ENCODE peak calls at places on chromosomes 6 and 20, in nine cellular contexts. O, Y, N, H, K, I, C, L and S are unnamed samples.

GRCh38 chr6:107728564-107728897 is 95.6 kb downstream of the SCML4 start:
- DNase-seq in O (no peak), Y (no peak), N (no peak), H (no peak), K (no peak), I (no peak), C (no peak), L (no peak), S (no peak)

GRCh38 chr6:53615633-53616449 is 49.7 kb downstream of the KLHL31 start:
- DNase-seq in O (peak; percentile 99), Y (peak; percentile 99), N (no peak), H (no peak), K (peak; percentile 73), I (no peak), C (no peak), L (no peak), S (no peak)

GRCh38 chr6:41624621-41625365 is 13.5 kb upstream of the MDFI start:
- DNase-seq in O (no peak), Y (no peak), N (no peak), H (no peak), K (no peak), I (peak; percentile 4), C (no peak), L (no peak), S (no peak)

GRCh38 chr6:111536888-111537287 is 53.9 kb upstream of the REV3L start:
- DNase-seq in O (no peak), Y (no peak), N (no peak), H (no peak), K (no peak), I (no peak), C (no peak), L (peak; percentile 25), S (no peak)

GRCh38 chr6:143556529-143556928 is 45.0 kb upstream of the FUCA2 start:
- DNase-seq in O (no peak), Y (no peak), N (no peak), H (no peak), K (no peak), I (no peak), C (no peak), L (no peak), S (no peak)

GRCh38 chr20:362271-363254 is 15.7 kb downstream of the NRSN2 start:
- DNase-seq in O (peak; percentile 95), Y (peak; percentile 83), N (no peak), H (peak; percentile 94), K (peak; percentile 89), I (peak; percentile 86), C (no peak), L (peak; percentile 87), S (peak; percentile 34)

GRCh38 chr20:9550283-9550682 is 35.9 kb downstream of the LAMP5 start:
- DNase-seq in O (no peak), Y (no peak), N (no peak), H (no peak), K (no peak), I (no peak), C (no peak), L (no peak), S (no peak)

GRCh38 chr20:10812738-10813327 is 139.0 kb upstream of the JAG1 start:
- DNase-seq in O (no peak), Y (no peak), N (no peak), H (no peak), K (peak; percentile 28), I (no peak), C (no peak), L (no peak), S (no peak)

GRCh38 chr6:107991061-107991460 is 33.1 kb upstream of the SEC63 start:
- DNase-seq in O (no peak), Y (no peak), N (no peak), H (no peak), K (no peak), I (no peak), C (no peak), L (no peak), S (no peak)

GRCh38 chr6:53811082-53811481 is 16.3 kb downstream of the LRRC1 start:
- DNase-seq in O (peak; percentile 65), Y (peak; percentile 89), N (no peak), H (peak; percentile 68), K (peak; percentile 86), I (no peak), C (no peak), L (no peak), S (no peak)

GRCh38 chr6:88650029-88650619 is 313.3 kb downstream of the RNGTT start:
- DNase-seq in O (no peak), Y (no peak), N (no peak), H (no peak), K (no peak), I (no peak), C (no peak), L (no peak), S (no peak)

DNA sequence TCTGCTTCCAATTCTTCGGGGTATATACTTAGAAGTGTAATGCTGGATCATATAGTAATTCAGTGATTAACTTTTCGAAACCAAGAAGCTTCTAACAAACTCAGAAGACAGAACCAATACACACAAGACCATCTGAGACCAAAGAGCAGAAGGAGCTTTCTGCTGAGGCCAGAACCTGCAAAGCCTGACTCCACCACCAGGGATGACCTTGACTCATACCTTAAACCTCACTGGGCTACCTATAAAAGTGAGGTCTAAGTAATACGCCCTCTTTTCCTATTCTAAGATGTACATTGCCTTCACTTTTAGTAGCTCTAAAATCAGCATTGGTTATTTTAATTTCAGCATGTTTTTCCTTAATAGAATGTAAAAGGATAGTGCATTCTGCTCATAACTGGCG is 84.8 kb downstream of the FOXF2 start:
- DNase-seq in O (no peak), Y (no peak), N (no peak), H (no peak), K (no peak), I (no peak), C (no peak), L (no peak), S (no peak)
- H3K27ac ChIP-seq in O (no peak overlapping the region), Y (no peak overlapping the region), N (no peak overlapping the region), H (no peak overlapping the region), K (no peak overlapping the region), I (no peak overlapping the region), C (no peak overlapping the region), L (no peak overlapping the region), S (no peak overlapping the region)

GRCh38 chr20:62874745-62875344 is 13.2 kb upstream of the TCFL5 start:
- DNase-seq in O (no peak), Y (no peak), N (no peak), H (no peak), K (no peak), I (no peak), C (no peak), L (no peak), S (no peak)
- H3K27ac ChIP-seq in O (peak overlapping the region; percentile 85), Y (no peak overlapping the region), N (no peak overlapping the region), H (no peak overlapping the region), K (peak overlapping the region; percentile 73), I (no peak overlapping the region), C (peak overlapping the region; percentile 64), L (peak overlapping the region; percentile 8), S (no peak overlapping the region)

GRCh38 chr20:31700747-31701146 is 21.9 kb downstream of the BCL2L1 start:
- DNase-seq in O (no peak), Y (no peak), N (no peak), H (no peak), K (no peak), I (no peak), C (no peak), L (no peak), S (no peak)

GRCh38 chr20:31698803-31699718 is 23.6 kb downstream of the BCL2L1 start:
- DNase-seq in O (peak; percentile 44), Y (peak; percentile 98), N (no peak), H (no peak), K (peak; percentile 90), I (peak; percentile 86), C (no peak), L (peak; percentile 75), S (peak; percentile 44)

GRCh38 chr20:31704225-31705119 is 18.2 kb downstream of the BCL2L1 start:
- DNase-seq in O (peak; percentile 93), Y (peak; percentile 95), N (no peak), H (peak; percentile 74), K (peak; percentile 92), I (no peak), C (no peak), L (peak; percentile 40), S (no peak)

GRCh38 chr20:31699801-31700728 is 22.6 kb downstream of the BCL2L1 start:
- DNase-seq in O (no peak), Y (no peak), N (no peak), H (no peak), K (no peak), I (no peak), C (no peak), L (no peak), S (no peak)

GRCh38 chr20:31701591-31701990 is 21.1 kb downstream of the BCL2L1 start:
- DNase-seq in O (no peak), Y (no peak), N (no peak), H (no peak), K (no peak), I (no peak), C (no peak), L (no peak), S (no peak)
- H3K27ac ChIP-seq in O (peak overlapping the region; percentile 62), Y (peak overlapping the region; percentile 100), N (peak overlapping the region; percentile 87), H (peak overlapping the region; percentile 93), K (peak overlapping the region; percentile 99), I (peak overlapping the region; percentile 72), C (no peak overlapping the region), L (peak overlapping the region; percentile 22), S (peak overlapping the region; percentile 23)

DNA sequence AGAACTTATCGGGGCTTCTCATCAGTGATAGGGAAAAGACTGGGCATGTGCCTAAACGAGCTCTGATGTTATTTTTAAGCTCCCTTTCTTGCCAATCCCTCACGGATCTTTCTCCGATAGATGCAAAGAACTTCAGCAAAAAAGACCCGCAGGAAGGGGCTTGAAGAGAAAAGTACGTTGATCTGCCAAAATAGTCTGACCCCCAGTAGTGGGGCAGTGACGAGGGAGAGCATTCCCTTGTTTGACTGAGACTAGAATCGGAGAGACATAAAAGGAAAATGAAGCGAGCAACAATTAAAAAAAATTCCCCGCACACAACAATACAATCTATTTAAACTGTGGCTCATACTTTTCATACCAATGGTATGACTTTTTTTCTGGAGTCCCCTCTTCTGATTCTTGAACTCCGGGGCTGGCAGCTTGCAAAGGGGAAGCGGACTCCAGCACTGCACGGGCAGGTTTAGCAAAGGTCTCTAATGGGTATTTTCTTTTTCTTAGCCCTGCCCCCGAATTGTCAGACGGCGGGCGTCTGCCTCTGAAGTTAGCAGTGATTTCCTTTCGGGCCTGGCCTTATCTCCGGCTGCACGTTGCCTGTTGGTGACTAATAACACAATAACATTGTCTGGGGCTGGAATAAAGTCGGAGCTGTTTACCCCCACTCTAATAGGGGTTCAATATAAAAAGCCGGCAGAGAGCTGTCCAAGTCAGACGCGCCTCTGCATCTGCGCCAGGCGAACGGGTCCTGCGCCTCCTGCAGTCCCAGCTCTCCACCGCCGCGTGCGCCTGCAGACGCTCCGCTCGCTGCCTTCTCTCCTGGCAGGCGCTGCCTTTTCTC is at the start of gene EDN1:
- DNase-seq in O (peak; percentile 69), Y (no peak), N (peak; percentile 61), H (peak; percentile 76), K (peak; percentile 92), I (peak; percentile 87), C (no peak), L (peak; percentile 72), S (no peak)
- H3K27ac ChIP-seq in O (peak within 1 kb of the TSS; percentile 4), Y (peak within 1 kb of the TSS; percentile 95), N (no peak within 1 kb of the TSS), H (peak within 1 kb of the TSS; percentile 78), K (peak within 1 kb of the TSS; percentile 90), I (peak within 1 kb of the TSS; percentile 76), C (no peak within 1 kb of the TSS), L (peak within 1 kb of the TSS; percentile 56), S (no peak within 1 kb of the TSS)

GRCh38 chr6:70849348-70850069 is 107.4 kb downstream of the B3GAT2 start:
- DNase-seq in O (no peak), Y (no peak), N (no peak), H (no peak), K (peak; percentile 10), I (no peak), C (no peak), L (no peak), S (no peak)
- H3K27ac ChIP-seq in O (no peak overlapping the region), Y (no peak overlapping the region), N (no peak overlapping the region), H (no peak overlapping the region), K (peak overlapping the region; percentile 10), I (no peak overlapping the region), C (no peak overlapping the region), L (no peak overlapping the region), S (no peak overlapping the region)